ENCODE peak calls at places on chromosomes 16 and 17, in five cellular contexts. U, D, O, S and Z are unnamed samples.

GRCh38 chr16:724188-725040 is 1.8 kb downstream of the CCDC78 start:
- DNase-seq in U (no peak), D (no peak), O (no peak), S (no peak), Z (no peak)

GRCh38 chr16:58847902-58848661 is 114.0 kb upstream of the GOT2 start:
- DNase-seq in U (peak), D (peak), O (no peak), S (no peak), Z (no peak)

GRCh38 chr16:86030116-86030515 is 131.2 kb downstream of the IRF8 start:
- DNase-seq in U (no peak), D (no peak), O (no peak), S (no peak), Z (no peak)

GRCh38 chr17:27207073-27207511 is 86.8 kb upstream of the WSB1 start:
- DNase-seq in U (no peak), D (no peak), O (peak), S (peak), Z (no peak)

GRCh38 chr17:29369831-29370735 is 20.1 kb upstream of the TAOK1 start:
- DNase-seq in U (peak), D (peak), O (peak), S (peak), Z (peak)

GRCh38 chr16:1175566-1176279 is 22.8 kb downstream of the CACNA1H start:
- DNase-seq in U (no peak), D (peak), O (no peak), S (no peak), Z (no peak)

GRCh38 chr16:3825103-3825502 is 55.4 kb downstream of the CREBBP start:
- DNase-seq in U (no peak), D (no peak), O (no peak), S (no peak), Z (no peak)

GRCh38 chr16:65515193-65515592 is 393.3 kb upstream of the CDH11 start:
- DNase-seq in U (no peak), D (no peak), O (no peak), S (no peak), Z (no peak)

GRCh38 chr17:57703273-57703672 is 41.8 kb downstream of the CCDC182 start:
- DNase-seq in U (no peak), D (no peak), O (no peak), S (no peak), Z (no peak)

GRCh38 chr17:63568563-63568962 is 18.3 kb downstream of the DCAF7 start:
- DNase-seq in U (no peak), D (no peak), O (no peak), S (no peak), Z (no peak)

GRCh38 chr17:20922128-20922670 is 120.6 kb downstream of the USP22 start:
- DNase-seq in U (no peak), D (no peak), O (no peak), S (no peak), Z (no peak)

GRCh38 chr16:53817117-53817516 is 113.2 kb downstream of the FTO start:
- DNase-seq in U (no peak), D (no peak), O (peak), S (peak), Z (no peak)

GRCh38 chr16:3965781-3966582 is 85.5 kb upstream of the CREBBP start:
- DNase-seq in U (no peak), D (no peak), O (no peak), S (no peak), Z (no peak)

GRCh38 chr16:84527486-84528269 is 23.2 kb upstream of the MEAK7 start:
- DNase-seq in U (no peak), D (no peak), O (no peak), S (no peak), Z (no peak)

GRCh38 chr16:13439766-13440165 is 480.2 kb upstream of the ERCC4 start:
- DNase-seq in U (no peak), D (no peak), O (no peak), S (no peak), Z (no peak)

GRCh38 chr16:85982563-85982939 is 83.6 kb downstream of the IRF8 start:
- DNase-seq in U (no peak), D (no peak), O (no peak), S (no peak), Z (no peak)

GRCh38 chr17:76139801-76140660 is 1.0 kb downstream of the FOXJ1 start:
- DNase-seq in U (peak), D (no peak), O (no peak), S (no peak), Z (no peak)

GRCh38 chr16:83615553-83615952 is 192.2 kb upstream of the HSBP1 start:
- DNase-seq in U (no peak), D (no peak), O (no peak), S (no peak), Z (no peak)

GRCh38 chr16:69190046-69190588 is 3.2 kb downstream of the SNTB2 start:
- DNase-seq in U (no peak), D (no peak), O (no peak), S (no peak), Z (no peak)

GRCh38 chr17:67059372-67059771 is 15.0 kb downstream of the CACNG1 start:
- DNase-seq in U (no peak), D (no peak), O (no peak), S (no peak), Z (no peak)

GRCh38 chr16:85173981-85174751 is 61.9 kb upstream of the CIBAR2 start:
- DNase-seq in U (peak), D (peak), O (peak), S (peak), Z (no peak)

GRCh38 chr17:78517421-78517820 is 59.8 kb downstream of the DNAH17 start:
- DNase-seq in U (no peak), D (no peak), O (no peak), S (no peak), Z (no peak)

GRCh38 chr17:61118871-61119270 is 280.8 kb upstream of the TBX2 start:
- DNase-seq in U (no peak), D (no peak), O (no peak), S (no peak), Z (no peak)

GRCh38 chr17:9402590-9403199 is 172.9 kb downstream of the STX8 start:
- DNase-seq in U (peak), D (peak), O (peak), S (no peak), Z (no peak)

GRCh38 chr16:69820926-69821541 is 58.9 kb downstream of the WWP2 start:
- DNase-seq in U (peak), D (peak), O (no peak), S (no peak), Z (no peak)

GRCh38 chr17:58783380-58783779 is 27.7 kb downstream of the PPM1E start:
- DNase-seq in U (no peak), D (no peak), O (no peak), S (no peak), Z (no peak)

GRCh38 chr16:66954097-66954659 is 6.9 kb upstream of the CES3 start:
- DNase-seq in U (peak), D (peak), O (peak), S (no peak), Z (peak)

GRCh38 chr16:51971184-51971583 is 575.8 kb downstream of the TOX3 start:
- DNase-seq in U (peak), D (no peak), O (no peak), S (no peak), Z (no peak)

GRCh38 chr17:83131268-83132011 is 52.0 kb downstream of the METRNL start:
- DNase-seq in U (no peak), D (no peak), O (no peak), S (no peak), Z (no peak)

GRCh38 chr16:84647830-84648594 is at the start of gene KLHL36:
- DNase-seq in U (peak), D (no peak), O (no peak), S (no peak), Z (no peak)

GRCh38 chr17:58219007-58219788 is at the start of gene MKS1:
- DNase-seq in U (peak), D (peak), O (peak), S (peak), Z (peak)

GRCh38 chr17:45640141-45640850 is 143.8 kb upstream of the CRHR1 start:
- DNase-seq in U (peak), D (peak), O (peak), S (peak), Z (peak)

GRCh38 chr16:2035431-2036199 is 8.9 kb downstream of the NHERF2 start:
- DNase-seq in U (no peak), D (peak), O (no peak), S (no peak), Z (no peak)

GRCh38 chr17:12282056-12282455 is 261.4 kb downstream of the MAP2K4 start:
- DNase-seq in U (no peak), D (no peak), O (no peak), S (no peak), Z (no peak)

GRCh38 chr16:61332461-61332860 is 703.8 kb downstream of the CDH8 start:
- DNase-seq in U (no peak), D (no peak), O (no peak), S (no peak), Z (no peak)

GRCh38 chr17:29004081-29004692 is 1.6 kb downstream of the SEZ6 start:
- DNase-seq in U (peak), D (no peak), O (no peak), S (no peak), Z (no peak)

GRCh38 chr16:85303354-85303883 is 191.1 kb upstream of the CIBAR2 start:
- DNase-seq in U (peak), D (peak), O (peak), S (peak), Z (no peak)

GRCh38 chr17:50514936-50515702 is 6.9 kb downstream of the MYCBPAP start:
- DNase-seq in U (peak), D (peak), O (no peak), S (no peak), Z (no peak)

GRCh38 chr17:43574896-43575525 is 28.9 kb upstream of the ETV4 start:
- DNase-seq in U (no peak), D (no peak), O (no peak), S (no peak), Z (no peak)
- TF ChIP-seq REST in U (no peak), D (no peak), O (no peak), S (no peak), Z (no peak)

DNA sequence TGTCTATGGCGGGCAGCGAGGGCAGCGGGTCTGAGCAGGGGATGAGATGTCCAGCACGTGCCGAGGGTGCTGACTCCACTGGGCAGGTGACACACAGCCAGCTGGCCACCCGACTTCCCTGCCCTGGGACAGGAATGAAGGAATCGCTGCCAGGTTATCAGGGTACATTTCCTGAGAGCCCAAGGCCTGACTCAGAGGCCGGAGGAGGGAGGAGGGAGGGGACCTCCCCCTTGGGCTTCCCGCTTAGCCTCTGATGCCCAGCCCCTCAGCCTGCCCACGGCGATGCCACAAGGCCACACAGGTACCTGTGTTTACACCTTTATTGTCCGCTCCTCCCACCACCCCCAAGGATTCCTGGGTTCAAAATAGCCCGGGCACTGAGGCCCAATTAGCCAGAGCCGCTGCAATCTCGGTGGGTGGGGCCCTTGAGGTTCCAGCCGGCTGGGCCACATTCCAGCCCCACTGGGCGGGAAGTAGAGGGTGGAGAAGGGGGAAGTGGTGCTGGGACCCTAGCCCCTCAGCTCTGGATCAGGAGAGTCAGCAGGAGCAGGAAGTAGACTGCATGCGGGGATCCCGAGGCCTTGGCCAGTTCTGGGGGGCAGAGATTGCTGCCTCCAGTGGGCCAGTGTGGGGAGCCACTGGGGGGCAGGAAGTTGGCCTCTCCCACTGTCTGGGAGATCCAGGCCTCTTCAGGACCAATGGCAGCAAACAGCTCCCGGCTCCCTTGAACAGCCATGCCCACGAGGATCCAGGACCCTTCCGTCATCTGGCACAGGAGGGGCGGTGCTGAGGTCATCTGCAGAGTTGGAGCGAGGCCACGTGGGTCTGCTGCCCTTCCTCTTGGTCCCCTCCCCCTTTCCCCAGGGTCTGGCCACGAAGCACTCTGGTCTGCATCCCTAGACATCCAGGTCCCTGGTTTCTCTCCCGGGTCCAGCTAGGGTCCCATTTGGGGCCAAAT is 3.4 kb upstream of the PRSS8 start:
- DNase-seq in U (peak), D (peak), O (peak), S (no peak), Z (no peak)
- H3K27ac ChIP-seq in U (peak), D (peak), O (peak), S (no peak), Z (no peak)

GRCh38 chr17:7932483-7932891 is 481 bp downstream of the CNTROB start:
- DNase-seq in U (peak), D (peak), O (no peak), S (no peak), Z (no peak)

GRCh38 chr17:7935859-7936258 is 3.9 kb downstream of the CNTROB start:
- DNase-seq in U (no peak), D (no peak), O (no peak), S (no peak), Z (no peak)

GRCh38 chr17:7931709-7932482 is at the start of the genes CNTROB and TRAPPC1:
- DNase-seq in U (peak), D (peak), O (peak), S (peak), Z (peak)

GRCh38 chr17:7930841-7931631 is 710 bp downstream of the TRAPPC1 start:
- DNase-seq in U (peak), D (no peak), O (no peak), S (no peak), Z (no peak)

DNA sequence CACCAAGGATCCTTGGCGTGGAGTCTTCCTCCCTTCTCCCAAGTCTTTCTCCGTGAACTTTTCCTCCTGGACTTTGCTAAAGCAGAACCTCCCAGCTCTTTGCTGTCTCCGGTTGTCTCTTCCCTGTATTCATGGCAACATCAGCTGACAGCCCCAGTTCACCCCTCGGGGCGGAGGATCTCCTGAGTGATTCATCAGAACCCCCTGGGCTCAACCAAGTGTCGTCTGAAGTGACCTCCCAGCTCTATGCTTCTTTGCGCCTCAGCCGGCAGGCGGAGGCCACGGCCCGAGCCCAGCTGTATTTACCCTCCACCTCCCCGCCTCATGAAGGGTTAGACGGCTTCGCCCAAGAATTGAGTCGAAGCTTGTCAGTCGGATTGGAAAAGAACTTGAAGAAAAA is 943 bp downstream of the CNTROB start:
- DNase-seq in U (peak), D (peak), O (no peak), S (no peak), Z (no peak)
- TF ChIP-seq REST in U (no peak), D (no peak), O (no peak), S (no peak), Z (no peak)

DNA sequence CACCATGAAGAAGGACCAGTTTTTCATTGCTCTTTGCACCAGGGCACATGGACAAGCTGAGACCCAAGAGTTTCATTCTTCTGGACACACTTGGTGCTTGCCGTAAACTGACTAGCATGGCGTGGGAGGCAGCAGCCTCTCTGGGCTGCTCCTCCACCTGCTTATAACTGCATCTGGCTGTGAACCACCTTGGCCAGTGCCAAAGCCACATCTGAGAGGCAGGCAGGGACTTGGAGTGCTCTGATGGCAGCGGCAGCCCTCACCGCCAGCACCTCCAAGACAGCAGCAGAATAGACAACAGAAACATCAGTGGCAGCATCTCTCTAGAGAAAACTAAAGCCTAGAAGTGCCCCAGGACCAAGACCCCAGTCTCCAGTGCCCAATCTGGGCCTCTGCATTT is 4.7 kb downstream of the KRT37 start:
- DNase-seq in U (no peak), D (no peak), O (no peak), S (no peak), Z (no peak)
- H3K27ac ChIP-seq in U (no peak), D (no peak), O (no peak), S (no peak), Z (no peak)